ENCODE peak calls at places on chromosomes 7 and 10, in seven cellular contexts. One of them, this sample, is unnamed.

GRCh38 chr7:74656421-74656910 is 1.1 kb upstream of the GTF2I start:
- DNase-seq in upper lobe of right lung: peak; percentile 78
- DNase-seq in esophagus muscularis mucosa: no peak
- DNase-seq in thyroid gland: peak; percentile 75
- DNase-seq in IMR-90: no peak
- DNase-seq in spleen: peak; percentile 87
- DNase-seq in lung: peak; percentile 51
- DNase-seq in this sample: peak; percentile 78

GRCh38 chr10:19014034-19014433 is 34.6 kb upstream of the MALRD1 start:
- DNase-seq in upper lobe of right lung: no peak
- DNase-seq in esophagus muscularis mucosa: no peak
- DNase-seq in thyroid gland: no peak
- DNase-seq in IMR-90: peak; percentile 97
- DNase-seq in spleen: no peak
- DNase-seq in lung: no peak
- DNase-seq in this sample: no peak

GRCh38 chr7:36456135-36456534 is 66.5 kb downstream of the ANLN start:
- DNase-seq in upper lobe of right lung: no peak
- DNase-seq in esophagus muscularis mucosa: no peak
- DNase-seq in thyroid gland: no peak
- DNase-seq in IMR-90: no peak
- DNase-seq in spleen: no peak
- DNase-seq in lung: no peak
- DNase-seq in this sample: no peak

GRCh38 chr7:107622429-107622828 is 38.2 kb upstream of the SLC26A4 start:
- DNase-seq in upper lobe of right lung: no peak
- DNase-seq in esophagus muscularis mucosa: no peak
- DNase-seq in thyroid gland: no peak
- DNase-seq in IMR-90: peak; percentile 81
- DNase-seq in spleen: no peak
- DNase-seq in lung: no peak
- DNase-seq in this sample: no peak

GRCh38 chr7:112420236-112420945 is 29.9 kb upstream of the IFRD1 start:
- DNase-seq in upper lobe of right lung: no peak
- DNase-seq in esophagus muscularis mucosa: no peak
- DNase-seq in thyroid gland: no peak
- DNase-seq in IMR-90: peak; percentile 6
- DNase-seq in spleen: no peak
- DNase-seq in lung: no peak
- DNase-seq in this sample: no peak

GRCh38 chr7:80740778-80741545 is 102.5 kb downstream of the CD36 start:
- DNase-seq in upper lobe of right lung: no peak
- DNase-seq in esophagus muscularis mucosa: no peak
- DNase-seq in thyroid gland: no peak
- DNase-seq in IMR-90: peak; percentile 76
- DNase-seq in spleen: no peak
- DNase-seq in lung: no peak
- DNase-seq in this sample: no peak

GRCh38 chr7:107676249-107676648 is 15.6 kb downstream of the SLC26A4 start:
- DNase-seq in upper lobe of right lung: no peak
- DNase-seq in esophagus muscularis mucosa: no peak
- DNase-seq in thyroid gland: no peak
- DNase-seq in IMR-90: no peak
- DNase-seq in spleen: no peak
- DNase-seq in lung: no peak
- DNase-seq in this sample: no peak

GRCh38 chr7:46681865-46682503 is 760.9 kb upstream of the IGFBP3 start:
- DNase-seq in upper lobe of right lung: no peak
- DNase-seq in esophagus muscularis mucosa: no peak
- DNase-seq in thyroid gland: no peak
- DNase-seq in IMR-90: no peak
- DNase-seq in spleen: no peak
- DNase-seq in lung: no peak
- DNase-seq in this sample: no peak

GRCh38 chr10:86160890-86161585 is 205.6 kb downstream of the GRID1 start:
- DNase-seq in upper lobe of right lung: peak; percentile 31
- DNase-seq in esophagus muscularis mucosa: no peak
- DNase-seq in thyroid gland: no peak
- DNase-seq in IMR-90: no peak
- DNase-seq in spleen: peak; percentile 43
- DNase-seq in lung: no peak
- DNase-seq in this sample: no peak

GRCh38 chr7:35630024-35630423 is 64.9 kb downstream of the HERPUD2 start:
- DNase-seq in upper lobe of right lung: no peak
- DNase-seq in esophagus muscularis mucosa: no peak
- DNase-seq in thyroid gland: no peak
- DNase-seq in IMR-90: no peak
- DNase-seq in spleen: no peak
- DNase-seq in lung: no peak
- DNase-seq in this sample: no peak

GRCh38 chr10:61778137-61778536 is 115.4 kb downstream of the CABCOCO1 start:
- DNase-seq in upper lobe of right lung: no peak
- DNase-seq in esophagus muscularis mucosa: no peak
- DNase-seq in thyroid gland: no peak
- DNase-seq in IMR-90: no peak
- DNase-seq in spleen: no peak
- DNase-seq in lung: no peak
- DNase-seq in this sample: no peak

GRCh38 chr10:127906548-127907377 is at the start of gene PTPRE:
- DNase-seq in upper lobe of right lung: peak; percentile 92
- DNase-seq in esophagus muscularis mucosa: peak; percentile 91
- DNase-seq in thyroid gland: peak; percentile 52
- DNase-seq in IMR-90: peak; percentile 24
- DNase-seq in spleen: peak; percentile 96
- DNase-seq in lung: peak; percentile 79
- DNase-seq in this sample: peak; percentile 89

GRCh38 chr10:1162481-1163203 is 106.5 kb downstream of the WDR37 start:
- DNase-seq in upper lobe of right lung: peak; percentile 53
- DNase-seq in esophagus muscularis mucosa: no peak
- DNase-seq in thyroid gland: no peak
- DNase-seq in IMR-90: no peak
- DNase-seq in spleen: peak; percentile 61
- DNase-seq in lung: no peak
- DNase-seq in this sample: peak; percentile 43

GRCh38 chr7:139753079-139753692 is 24.6 kb downstream of the HIPK2 start:
- DNase-seq in upper lobe of right lung: no peak
- DNase-seq in esophagus muscularis mucosa: no peak
- DNase-seq in thyroid gland: no peak
- DNase-seq in IMR-90: peak; percentile 56
- DNase-seq in spleen: no peak
- DNase-seq in lung: no peak
- DNase-seq in this sample: peak; percentile 61

GRCh38 chr7:151849008-151849878 is 27.7 kb downstream of the PRKAG2 start:
- DNase-seq in upper lobe of right lung: peak; percentile 52
- DNase-seq in esophagus muscularis mucosa: no peak
- DNase-seq in thyroid gland: no peak
- DNase-seq in IMR-90: no peak
- DNase-seq in spleen: no peak
- DNase-seq in lung: no peak
- DNase-seq in this sample: no peak

GRCh38 chr7:108592633-108593277 is 23.1 kb downstream of the DNAJB9 start:
- DNase-seq in upper lobe of right lung: no peak
- DNase-seq in esophagus muscularis mucosa: no peak
- DNase-seq in thyroid gland: no peak
- DNase-seq in IMR-90: no peak
- DNase-seq in spleen: no peak
- DNase-seq in lung: no peak
- DNase-seq in this sample: no peak

GRCh38 chr7:118078015-118078414 is 105.9 kb upstream of the LSM8 start:
- DNase-seq in upper lobe of right lung: no peak
- DNase-seq in esophagus muscularis mucosa: no peak
- DNase-seq in thyroid gland: no peak
- DNase-seq in IMR-90: no peak
- DNase-seq in spleen: no peak
- DNase-seq in lung: no peak
- DNase-seq in this sample: no peak

GRCh38 chr7:157875230-157876179 is 538.7 kb downstream of the DNAJB6 start:
- DNase-seq in upper lobe of right lung: no peak
- DNase-seq in esophagus muscularis mucosa: no peak
- DNase-seq in thyroid gland: no peak
- DNase-seq in IMR-90: no peak
- DNase-seq in spleen: peak; percentile 81
- DNase-seq in lung: no peak
- DNase-seq in this sample: peak; percentile 86

GRCh38 chr10:1299041-1299726 is 243.0 kb downstream of the WDR37 start:
- DNase-seq in upper lobe of right lung: no peak
- DNase-seq in esophagus muscularis mucosa: no peak
- DNase-seq in thyroid gland: no peak
- DNase-seq in IMR-90: no peak
- DNase-seq in spleen: no peak
- DNase-seq in lung: no peak
- DNase-seq in this sample: no peak

GRCh38 chr7:155761162-155761561 is 51.1 kb downstream of the SHH start:
- DNase-seq in upper lobe of right lung: no peak
- DNase-seq in esophagus muscularis mucosa: no peak
- DNase-seq in thyroid gland: no peak
- DNase-seq in IMR-90: no peak
- DNase-seq in spleen: no peak
- DNase-seq in lung: no peak
- DNase-seq in this sample: no peak
- H3K4me1 ChIP-seq in upper lobe of right lung: peaks cover 22% of the 10 kb centered on the region
- H3K4me1 ChIP-seq in esophagus muscularis mucosa: peaks cover 21% of the 10 kb centered on the region
- H3K4me1 ChIP-seq in thyroid gland: peaks cover 3% of the 10 kb centered on the region
- H3K4me1 ChIP-seq in IMR-90: peaks cover 2% of the 10 kb centered on the region
- H3K4me1 ChIP-seq in spleen: peaks cover 66% of the 10 kb centered on the region
- H3K4me1 ChIP-seq in lung: peaks cover 27% of the 10 kb centered on the region
- H3K4me1 ChIP-seq in this sample: no peaks in the 10 kb centered on the region

GRCh38 chr7:20797174-20798080 is 10.7 kb upstream of the SP8 start:
- DNase-seq in upper lobe of right lung: peak; percentile 67
- DNase-seq in esophagus muscularis mucosa: no peak
- DNase-seq in thyroid gland: no peak
- DNase-seq in IMR-90: no peak
- DNase-seq in spleen: no peak
- DNase-seq in lung: no peak
- DNase-seq in this sample: peak; percentile 89

GRCh38 chr7:20799566-20800377 is 13.1 kb upstream of the SP8 start:
- DNase-seq in upper lobe of right lung: no peak
- DNase-seq in esophagus muscularis mucosa: no peak
- DNase-seq in thyroid gland: no peak
- DNase-seq in IMR-90: no peak
- DNase-seq in spleen: no peak
- DNase-seq in lung: no peak
- DNase-seq in this sample: no peak

GRCh38 chr7:20796565-20796964 is 9.9 kb upstream of the SP8 start:
- DNase-seq in upper lobe of right lung: no peak
- DNase-seq in esophagus muscularis mucosa: no peak
- DNase-seq in thyroid gland: no peak
- DNase-seq in IMR-90: no peak
- DNase-seq in spleen: no peak
- DNase-seq in lung: no peak
- DNase-seq in this sample: no peak

GRCh38 chr7:20798081-20798693 is 11.5 kb upstream of the SP8 start:
- DNase-seq in upper lobe of right lung: peak; percentile 86
- DNase-seq in esophagus muscularis mucosa: no peak
- DNase-seq in thyroid gland: no peak
- DNase-seq in IMR-90: no peak
- DNase-seq in spleen: peak; percentile 80
- DNase-seq in lung: no peak
- DNase-seq in this sample: peak; percentile 89

GRCh38 chr7:20798694-20799121 is 12.0 kb upstream of the SP8 start:
- DNase-seq in upper lobe of right lung: no peak
- DNase-seq in esophagus muscularis mucosa: no peak
- DNase-seq in thyroid gland: no peak
- DNase-seq in IMR-90: no peak
- DNase-seq in spleen: no peak
- DNase-seq in lung: no peak
- DNase-seq in this sample: peak; percentile 84
- TF ChIP-seq CTCF in upper lobe of right lung: no peak
- TF ChIP-seq CTCF in esophagus muscularis mucosa: no peak
- TF ChIP-seq CTCF in thyroid gland: no peak
- TF ChIP-seq CTCF in IMR-90: no peak
- TF ChIP-seq CTCF in spleen: no peak
- TF ChIP-seq CTCF in lung: no peak
- TF ChIP-seq CTCF in this sample: no peak

GRCh38 chr10:72336259-72337038 is 18.3 kb downstream of the DNAJB12 start:
- DNase-seq in upper lobe of right lung: no peak
- DNase-seq in esophagus muscularis mucosa: no peak
- DNase-seq in thyroid gland: no peak
- DNase-seq in IMR-90: no peak
- DNase-seq in spleen: peak; percentile 81
- DNase-seq in lung: no peak
- DNase-seq in this sample: peak; percentile 35
- H3K27ac ChIP-seq in upper lobe of right lung: peak overlapping the region; percentile 94
- H3K27ac ChIP-seq in esophagus muscularis mucosa: peak overlapping the region; percentile 80
- H3K27ac ChIP-seq in thyroid gland: peak overlapping the region; percentile 71
- H3K27ac ChIP-seq in IMR-90: no peak overlapping the region
- H3K27ac ChIP-seq in spleen: peak overlapping the region; percentile 96
- H3K27ac ChIP-seq in lung: peak overlapping the region; percentile 78
- H3K27ac ChIP-seq in this sample: peak overlapping the region; percentile 97

GRCh38 chr10:71978476-71978875 is 14.3 kb downstream of the CHST3 start:
- DNase-seq in upper lobe of right lung: no peak
- DNase-seq in esophagus muscularis mucosa: no peak
- DNase-seq in thyroid gland: no peak
- DNase-seq in IMR-90: no peak
- DNase-seq in spleen: peak; percentile 30
- DNase-seq in lung: no peak
- DNase-seq in this sample: peak; percentile 79

GRCh38 chr10:71980181-71981023 is 16.2 kb downstream of the CHST3 start:
- DNase-seq in upper lobe of right lung: no peak
- DNase-seq in esophagus muscularis mucosa: no peak
- DNase-seq in thyroid gland: no peak
- DNase-seq in IMR-90: peak; percentile 48
- DNase-seq in spleen: peak; percentile 17
- DNase-seq in lung: no peak
- DNase-seq in this sample: no peak

GRCh38 chr10:71979692-71980062 is 15.5 kb downstream of the CHST3 start:
- DNase-seq in upper lobe of right lung: no peak
- DNase-seq in esophagus muscularis mucosa: no peak
- DNase-seq in thyroid gland: no peak
- DNase-seq in IMR-90: no peak
- DNase-seq in spleen: peak; percentile 22
- DNase-seq in lung: no peak
- DNase-seq in this sample: no peak

GRCh38 chr10:71981024-71981867 is 17.1 kb downstream of the CHST3 start:
- DNase-seq in upper lobe of right lung: no peak
- DNase-seq in esophagus muscularis mucosa: no peak
- DNase-seq in thyroid gland: peak; percentile 65
- DNase-seq in IMR-90: no peak
- DNase-seq in spleen: peak; percentile 71
- DNase-seq in lung: no peak
- DNase-seq in this sample: no peak

DNA sequence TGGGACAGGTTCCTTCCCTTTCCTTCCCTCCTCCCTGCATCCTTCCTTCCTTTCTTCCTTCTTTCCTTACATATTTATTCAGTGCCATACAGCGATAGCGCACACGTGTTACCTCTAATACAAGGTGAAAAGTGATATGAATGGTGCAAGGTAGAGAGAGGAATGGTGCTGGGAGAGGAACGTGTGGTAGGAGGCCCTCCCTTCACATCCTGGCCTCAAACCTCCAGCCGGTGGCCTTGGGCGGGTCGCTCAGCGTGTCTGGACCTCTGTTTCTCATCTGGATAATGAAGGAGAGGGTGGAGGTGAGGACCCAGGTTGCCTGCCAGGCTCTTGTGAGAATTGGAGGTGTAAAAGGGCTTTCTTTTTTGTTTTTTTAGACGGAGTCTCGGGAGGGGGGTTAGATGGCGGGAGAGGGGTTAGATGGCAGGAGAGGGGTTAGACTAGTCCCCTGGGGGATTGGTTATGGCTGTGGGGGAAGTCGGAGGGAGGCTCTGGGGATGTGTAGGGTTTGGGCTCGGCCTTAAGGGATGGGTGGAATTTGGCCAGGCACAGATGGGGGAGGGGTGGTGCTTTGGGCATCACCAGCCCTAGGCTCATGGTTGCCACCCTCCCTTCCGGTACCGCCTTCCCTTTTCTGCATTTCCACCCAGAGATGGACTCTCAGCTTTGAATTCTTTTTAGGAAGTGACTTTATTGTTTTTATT is 14.9 kb downstream of the CHST3 start:
- DNase-seq in upper lobe of right lung: peak; percentile 17
- DNase-seq in esophagus muscularis mucosa: no peak
- DNase-seq in thyroid gland: no peak
- DNase-seq in IMR-90: no peak
- DNase-seq in spleen: peak; percentile 51
- DNase-seq in lung: no peak
- DNase-seq in this sample: no peak
- H3K4me1 ChIP-seq in upper lobe of right lung: peaks cover 57% of the 10 kb centered on the region
- H3K4me1 ChIP-seq in esophagus muscularis mucosa: peaks cover 98% of the 10 kb centered on the region
- H3K4me1 ChIP-seq in thyroid gland: peaks cover 93% of the 10 kb centered on the region
- H3K4me1 ChIP-seq in IMR-90: peaks cover 44% of the 10 kb centered on the region
- H3K4me1 ChIP-seq in spleen: peaks cover 58% of the 10 kb centered on the region
- H3K4me1 ChIP-seq in lung: peaks cover 33% of the 10 kb centered on the region
- H3K4me1 ChIP-seq in this sample: peaks cover 2% of the 10 kb centered on the region